ENCODE peak calls at places on chromosomes 13 and 19, in eight cellular contexts. U, O, K, P, H, B, F and Q are unnamed samples.

GRCh38 chr13:98285317-98285716 is 108.2 kb upstream of the RNF113B start:
- DNase-seq in U (no peak), O (peak; percentile 17), K (no peak), P (no peak), H (peak; percentile 37), B (no peak), F (no peak), Q (no peak)

GRCh38 chr13:95181586-95181985 is 119.7 kb downstream of the ABCC4 start:
- DNase-seq in U (no peak), O (no peak), K (no peak), P (no peak), H (no peak), B (no peak), F (no peak), Q (no peak)

GRCh38 chr13:36173923-36174322 is 40.4 kb downstream of the SOHLH2 start:
- DNase-seq in U (no peak), O (no peak), K (no peak), P (no peak), H (no peak), B (no peak), F (no peak), Q (no peak)

GRCh38 chr19:30811397-30812098 is 439.4 kb downstream of the ZNF536 start:
- DNase-seq in U (no peak), O (no peak), K (no peak), P (no peak), H (no peak), B (no peak), F (no peak), Q (no peak)

GRCh38 chr13:79973533-79973963 is 367.4 kb downstream of the SPRY2 start:
- DNase-seq in U (no peak), O (no peak), K (no peak), P (no peak), H (peak; percentile 23), B (no peak), F (peak; percentile 62), Q (no peak)

GRCh38 chr19:6034512-6034911 is 56.6 kb upstream of the RANBP3 start:
- DNase-seq in U (no peak), O (no peak), K (no peak), P (no peak), H (no peak), B (no peak), F (no peak), Q (no peak)

GRCh38 chr13:40024578-40024952 is 369.1 kb downstream of the COG6 start:
- DNase-seq in U (no peak), O (no peak), K (no peak), P (no peak), H (peak; percentile 50), B (no peak), F (no peak), Q (no peak)

GRCh38 chr13:48804836-48805601 is 151.3 kb downstream of the CYSLTR2 start:
- DNase-seq in U (no peak), O (peak; percentile 38), K (no peak), P (no peak), H (no peak), B (no peak), F (no peak), Q (no peak)

GRCh38 chr19:6484831-6485230 is 3.2 kb upstream of the DENND1C start:
- DNase-seq in U (no peak), O (no peak), K (no peak), P (no peak), H (no peak), B (no peak), F (no peak), Q (no peak)

GRCh38 chr19:46571495-46571894 is 29.6 kb upstream of the CALM3 start:
- DNase-seq in U (no peak), O (no peak), K (no peak), P (peak; percentile 14), H (peak; percentile 19), B (peak; percentile 28), F (no peak), Q (no peak)

GRCh38 chr19:5369962-5370367 is 29.4 kb upstream of the PTPRS start:
- DNase-seq in U (no peak), O (no peak), K (peak; percentile 50), P (peak; percentile 76), H (peak; percentile 56), B (peak; percentile 28), F (no peak), Q (no peak)

GRCh38 chr19:28943651-28944050 is 269.3 kb downstream of the UQCRFS1 start:
- DNase-seq in U (no peak), O (no peak), K (no peak), P (no peak), H (no peak), B (no peak), F (no peak), Q (no peak)

GRCh38 chr13:99384468-99384867 is 77.3 kb upstream of the GPR183 start:
- DNase-seq in U (peak; percentile 11), O (no peak), K (no peak), P (no peak), H (no peak), B (no peak), F (no peak), Q (no peak)

GRCh38 chr13:42345367-42345766 is 73.4 kb downstream of the AKAP11 start:
- DNase-seq in U (no peak), O (no peak), K (no peak), P (no peak), H (no peak), B (no peak), F (no peak), Q (no peak)

GRCh38 chr13:94192576-94192975 is 286.9 kb downstream of the DCT start:
- DNase-seq in U (no peak), O (no peak), K (no peak), P (peak; percentile 15), H (peak; percentile 63), B (peak; percentile 45), F (peak; percentile 9), Q (no peak)

DNA sequence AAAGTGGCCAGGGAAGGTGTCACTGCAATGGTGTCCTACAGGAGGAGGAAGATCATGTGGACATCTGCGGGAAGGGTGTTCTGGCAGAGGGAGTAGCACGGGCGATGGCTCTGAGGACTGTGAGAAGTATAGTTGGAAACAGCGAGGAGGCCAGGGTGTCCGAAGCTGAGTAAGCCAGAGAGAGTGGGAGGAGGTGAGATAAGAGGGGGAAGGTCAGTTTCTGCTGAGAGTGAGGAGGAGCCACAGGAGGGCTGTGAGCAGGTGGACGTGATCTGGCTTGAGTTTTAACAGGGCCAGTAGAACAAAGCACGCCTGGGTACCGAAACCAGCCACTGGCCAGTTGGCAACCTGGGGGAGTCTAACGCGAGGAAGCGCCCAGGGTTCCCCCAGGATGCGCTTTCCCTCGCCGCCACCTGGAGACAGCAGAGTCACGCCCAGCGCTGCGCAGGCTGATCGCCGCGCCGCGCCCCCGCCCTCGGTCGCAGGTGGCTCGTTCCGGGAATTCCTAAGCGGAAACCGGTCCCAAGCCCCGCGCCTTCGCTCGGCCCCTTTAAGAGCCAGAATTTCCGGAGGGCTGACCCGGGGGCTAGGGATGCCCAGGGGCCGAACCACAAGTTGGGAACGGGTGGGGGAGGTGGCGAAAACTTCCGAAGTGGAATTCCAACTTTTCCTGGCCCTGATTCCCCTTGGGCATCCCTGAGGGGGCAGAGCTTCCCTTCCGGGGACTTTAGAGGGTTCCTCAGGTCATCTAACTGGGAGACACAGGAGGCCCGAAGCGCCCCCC is 1.1 kb upstream of the LSR start:
- DNase-seq in U (peak; percentile 54), O (no peak), K (peak; percentile 90), P (no peak), H (no peak), B (no peak), F (peak; percentile 55), Q (peak; percentile 93)
- TF ChIP-seq CTCF in U (no peak), O (no peak), K (peak; percentile 53), P (peak; percentile 56), H (no peak), B (no peak), F (peak; percentile 46), Q (peak; percentile 78)

DNA sequence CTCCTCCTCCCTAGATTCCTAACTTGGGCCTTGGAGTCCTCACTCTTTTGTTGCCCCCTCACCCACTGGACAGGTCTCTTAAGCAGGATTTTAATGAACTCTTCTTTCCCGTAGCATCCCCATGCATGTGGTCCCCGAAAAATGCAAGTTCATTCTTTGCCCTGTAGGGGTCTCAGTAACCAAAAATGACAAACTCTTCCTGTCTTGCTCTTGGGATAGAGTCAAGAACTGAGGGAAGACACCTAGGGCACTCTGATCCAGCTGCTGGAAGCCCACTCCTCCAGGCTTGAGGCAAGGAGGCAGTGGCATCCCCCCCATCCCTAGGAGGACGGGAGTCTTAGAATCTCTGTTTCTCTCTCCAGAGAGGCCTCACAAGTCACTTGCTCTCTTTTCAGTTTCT is 987.0 kb downstream of the DIAPH3 start:
- DNase-seq in U (no peak), O (no peak), K (no peak), P (no peak), H (no peak), B (peak; percentile 1), F (no peak), Q (no peak)
- TF ChIP-seq CTCF in U (no peak), O (peak; percentile 2), K (no peak), P (peak; percentile 32), H (peak; percentile 14), B (peak; percentile 15), F (no peak), Q (no peak)

GRCh38 chr19:53365134-53365898 is at the start of gene ZNF525:
- DNase-seq in U (peak; percentile 89), O (peak; percentile 58), K (peak; percentile 95), P (peak; percentile 72), H (peak; percentile 76), B (peak; percentile 79), F (peak; percentile 81), Q (peak; percentile 89)
- TF ChIP-seq CTCF in U (no peak), O (no peak), K (peak; percentile 33), P (peak; percentile 48), H (peak; percentile 27), B (peak; percentile 21), F (peak; percentile 19), Q (no peak)

GRCh38 chr19:38795549-38795948 is 6.5 kb downstream of the LGALS7B start:
- DNase-seq in U (no peak), O (no peak), K (no peak), P (no peak), H (no peak), B (no peak), F (no peak), Q (no peak)

GRCh38 chr19:38793186-38793585 is 4.2 kb downstream of the LGALS7B start:
- DNase-seq in U (no peak), O (peak; percentile 41), K (no peak), P (no peak), H (peak; percentile 64), B (peak; percentile 45), F (no peak), Q (no peak)

GRCh38 chr19:38793671-38794070 is 4.7 kb downstream of the LGALS7B start:
- DNase-seq in U (no peak), O (no peak), K (no peak), P (no peak), H (no peak), B (no peak), F (no peak), Q (no peak)

GRCh38 chr19:38796154-38796553 is 7.2 kb downstream of the LGALS7B start:
- DNase-seq in U (no peak), O (no peak), K (no peak), P (no peak), H (no peak), B (no peak), F (no peak), Q (no peak)

GRCh38 chr19:38792250-38793111 is 3.5 kb downstream of the LGALS7B start:
- DNase-seq in U (no peak), O (no peak), K (peak; percentile 76), P (no peak), H (peak; percentile 15), B (peak; percentile 26), F (no peak), Q (no peak)
- TF ChIP-seq CTCF in U (no peak), O (peak; percentile 38), K (peak; percentile 59), P (peak; percentile 22), H (peak; percentile 45), B (peak; percentile 29), F (peak; percentile 53), Q (no peak)